ENCODE peak calls at places on chromosomes 1 and 21, in ten cellular contexts. Y is sigmoid colon; F is ovary; Q is stomach; T is right atrium auricular region; S is lower lobe of right lung; M is GM23338; A is upper lobe of right lung; P is CD8-positive, alpha-beta memory T cell; K is BE2C. H is an unnamed sample.

GRCh38 chr1:116817582-116818064 is 63.4 kb downstream of the CD2 start:
- DNase-seq in Y (no peak), F (no peak), Q (peak; percentile 32), T (no peak), S (peak; percentile 57), M (peak; percentile 88), A (peak; percentile 72), P (peak; percentile 69), K (peak; percentile 66), H (peak; percentile 60)

GRCh38 chr1:35560256-35561225 is 2.9 kb downstream of the NCDN start:
- DNase-seq in Y (peak; percentile 88), F (no peak), Q (peak; percentile 86), T (no peak), S (peak; percentile 57), M (no peak), A (no peak), P (no peak), K (no peak), H (no peak)

GRCh38 chr1:24481098-24481497 is 21.5 kb upstream of the RCAN3 start:
- DNase-seq in Y (no peak), F (no peak), Q (no peak), T (no peak), S (no peak), M (no peak), A (no peak), P (peak; percentile 10), K (no peak), H (peak; percentile 31)

GRCh38 chr1:220217383-220217988 is 54.8 kb downstream of the RAB3GAP2 start:
- DNase-seq in Y (no peak), F (no peak), Q (no peak), T (no peak), S (no peak), M (peak; percentile 66), A (no peak), P (no peak), K (no peak), H (peak; percentile 18)

GRCh38 chr1:180280617-180281016 is 50.6 kb downstream of the LHX4 start:
- DNase-seq in Y (no peak), F (no peak), Q (no peak), T (no peak), S (no peak), M (no peak), A (no peak), P (no peak), K (no peak), H (no peak)

GRCh38 chr1:222105393-222105737 is 363.5 kb upstream of the DUSP10 start:
- DNase-seq in Y (no peak), F (no peak), Q (no peak), T (no peak), S (no peak), M (no peak), A (no peak), P (no peak), K (no peak), H (no peak)

GRCh38 chr1:66402194-66402593 is 131.8 kb upstream of the SGIP1 start:
- DNase-seq in Y (peak; percentile 90), F (peak; percentile 73), Q (no peak), T (peak; percentile 75), S (peak; percentile 46), M (no peak), A (no peak), P (no peak), K (peak; percentile 18), H (peak; percentile 86)

GRCh38 chr21:32364387-32364786 is 28.4 kb downstream of the URB1 start:
- DNase-seq in Y (no peak), F (no peak), Q (peak; percentile 48), T (no peak), S (no peak), M (no peak), A (no peak), P (no peak), K (no peak), H (no peak)

GRCh38 chr1:44661786-44662682 is 12.2 kb downstream of the TMEM53 start:
- DNase-seq in Y (no peak), F (no peak), Q (no peak), T (no peak), S (no peak), M (no peak), A (no peak), P (no peak), K (no peak), H (no peak)

GRCh38 chr1:172154571-172154970 is 265.9 kb upstream of the C1orf105 start:
- DNase-seq in Y (no peak), F (no peak), Q (no peak), T (no peak), S (no peak), M (no peak), A (no peak), P (no peak), K (no peak), H (peak; percentile 58)

GRCh38 chr1:156391701-156392100 is 22.7 kb downstream of the RHBG start:
- DNase-seq in Y (no peak), F (no peak), Q (no peak), T (no peak), S (no peak), M (no peak), A (no peak), P (no peak), K (no peak), H (no peak)

DNA sequence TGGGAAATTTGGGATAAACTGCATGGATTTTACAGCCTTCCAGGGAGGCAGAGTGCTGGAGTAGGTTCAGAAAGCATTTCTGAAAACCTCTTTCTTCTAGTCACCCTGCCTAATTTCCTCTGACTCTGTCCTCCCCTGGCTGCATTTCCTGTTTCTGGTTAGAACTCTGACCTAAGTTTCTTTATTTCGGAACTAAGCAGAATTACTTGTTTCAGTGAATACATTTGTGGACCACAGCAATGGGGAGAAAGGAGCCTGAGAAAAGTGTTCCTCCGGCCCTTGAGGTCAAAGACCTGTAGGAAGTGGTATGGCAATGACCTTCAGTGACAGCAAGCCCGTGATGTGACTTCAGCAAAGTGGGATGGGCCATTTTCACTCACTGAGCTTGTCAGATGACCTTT is 173.4 kb upstream of the RUNX1 start:
- DNase-seq in Y (no peak), F (no peak), Q (no peak), T (no peak), S (no peak), M (no peak), A (no peak), P (no peak), K (no peak), H (no peak)
- H3K4me1 ChIP-seq in Y (no peaks in the 10 kb centered on the region), F (peaks cover 5% of the 10 kb centered on the region), Q (peaks cover 23% of the 10 kb centered on the region), T (no peaks in the 10 kb centered on the region), S (peaks cover 5% of the 10 kb centered on the region), M (peaks cover 10% of the 10 kb centered on the region), A (peaks cover 9% of the 10 kb centered on the region), P (peaks cover 32% of the 10 kb centered on the region), K (no peaks in the 10 kb centered on the region), H (no peaks in the 10 kb centered on the region)

GRCh38 chr1:15706751-15707150 is 22.6 kb downstream of the PLEKHM2 start:
- DNase-seq in Y (no peak), F (no peak), Q (peak; percentile 41), T (no peak), S (peak; percentile 79), M (no peak), A (peak; percentile 83), P (no peak), K (no peak), H (no peak)

GRCh38 chr1:15703562-15703961 is 19.4 kb downstream of the PLEKHM2 start:
- DNase-seq in Y (peak; percentile 94), F (peak; percentile 92), Q (peak; percentile 60), T (peak; percentile 86), S (peak; percentile 61), M (no peak), A (peak; percentile 80), P (no peak), K (no peak), H (peak; percentile 71)

GRCh38 chr1:15704526-15705183 is 20.5 kb downstream of the PLEKHM2 start:
- DNase-seq in Y (no peak), F (peak; percentile 40), Q (no peak), T (no peak), S (no peak), M (no peak), A (no peak), P (no peak), K (no peak), H (no peak)

GRCh38 chr1:15707239-15707940 is 23.3 kb downstream of the PLEKHM2 start:
- DNase-seq in Y (no peak), F (no peak), Q (no peak), T (no peak), S (no peak), M (no peak), A (no peak), P (no peak), K (no peak), H (no peak)

GRCh38 chr1:15705184-15705566 is 21.1 kb downstream of the PLEKHM2 start:
- DNase-seq in Y (no peak), F (no peak), Q (no peak), T (no peak), S (no peak), M (no peak), A (no peak), P (no peak), K (no peak), H (no peak)
- H3K4me1 ChIP-seq in Y (no peaks in the 10 kb centered on the region), F (peaks cover 19% of the 10 kb centered on the region), Q (peaks cover 78% of the 10 kb centered on the region), T (no peaks in the 10 kb centered on the region), S (peaks cover 70% of the 10 kb centered on the region), M (peaks cover 3% of the 10 kb centered on the region), A (peaks cover 75% of the 10 kb centered on the region), P (no peaks in the 10 kb centered on the region), K (no peaks in the 10 kb centered on the region), H (peaks cover 10% of the 10 kb centered on the region)

DNA sequence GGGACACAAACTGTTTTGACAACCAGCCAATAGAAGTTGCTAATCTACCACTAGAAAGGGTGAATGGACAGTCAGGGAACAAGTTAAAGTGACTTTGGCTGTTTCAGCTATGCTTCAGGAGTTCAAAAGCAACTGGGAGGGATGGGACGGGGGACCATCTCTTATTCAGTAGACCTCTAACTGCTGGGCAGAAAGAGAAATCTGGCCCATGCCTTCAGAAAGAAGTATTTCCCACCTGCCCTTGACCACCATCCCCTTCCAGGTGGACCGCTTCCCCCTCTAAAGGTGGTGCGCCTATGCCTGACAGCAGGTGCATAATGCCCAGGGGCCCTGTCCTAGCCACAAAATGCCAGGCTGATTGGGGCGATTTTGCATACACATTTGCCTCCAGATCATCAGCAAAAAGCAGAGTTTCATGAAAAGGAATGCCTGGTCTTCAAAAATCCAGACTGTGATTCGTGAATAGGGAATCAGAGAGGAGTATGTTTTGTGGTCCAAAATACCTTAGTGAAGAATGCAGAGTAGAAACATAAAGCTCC is 5.1 kb downstream of the ITPKB start:
- DNase-seq in Y (no peak), F (no peak), Q (no peak), T (no peak), S (no peak), M (no peak), A (no peak), P (no peak), K (no peak), H (no peak)
- H3K4me1 ChIP-seq in Y (no peaks in the 10 kb centered on the region), F (peaks cover 13% of the 10 kb centered on the region), Q (peaks cover 82% of the 10 kb centered on the region), T (no peaks in the 10 kb centered on the region), S (peaks cover 76% of the 10 kb centered on the region), M (peaks cover 29% of the 10 kb centered on the region), A (peaks cover 41% of the 10 kb centered on the region), P (peaks cover 41% of the 10 kb centered on the region), K (no peaks in the 10 kb centered on the region), H (no peaks in the 10 kb centered on the region)

DNA sequence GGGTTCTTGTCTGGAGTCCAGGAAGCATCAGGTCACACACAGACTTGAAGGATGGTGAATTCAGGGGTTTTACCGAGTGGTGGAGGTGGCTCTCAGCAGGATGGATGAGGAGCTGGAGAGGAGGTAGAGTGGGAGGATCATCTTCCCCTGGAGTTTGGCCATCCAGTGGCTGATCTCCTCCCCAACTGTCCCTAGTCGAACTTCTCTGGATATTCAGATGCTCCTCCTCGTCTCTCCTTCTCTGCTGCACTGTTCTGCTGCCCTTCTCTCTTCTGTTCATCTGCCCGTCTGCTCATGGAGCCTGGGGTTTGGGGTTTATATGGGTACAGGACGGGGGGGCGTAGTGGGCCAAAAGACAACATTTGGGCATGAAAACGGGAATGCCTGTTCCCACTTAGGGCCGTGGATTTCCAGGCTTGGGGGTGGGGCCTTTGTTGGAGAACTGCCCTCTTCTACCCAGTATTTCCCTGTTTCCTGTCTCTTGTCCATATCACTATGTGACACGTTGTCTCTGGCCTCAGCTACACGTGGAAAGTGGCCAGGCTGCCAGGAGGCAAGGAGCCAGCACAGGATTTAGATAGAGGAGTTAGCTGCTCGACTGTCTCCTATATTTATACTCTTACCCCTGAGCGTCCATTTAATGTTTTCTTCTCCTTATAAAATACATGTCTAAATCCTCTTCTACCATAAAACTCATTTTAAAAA is 76.7 kb downstream of the SIPA1L2 start:
- DNase-seq in Y (peak; percentile 85), F (peak; percentile 55), Q (peak; percentile 30), T (peak; percentile 83), S (peak; percentile 51), M (no peak), A (no peak), P (no peak), K (peak; percentile 79), H (no peak)
- H3K4me1 ChIP-seq in Y (no peaks in the 10 kb centered on the region), F (peaks cover 26% of the 10 kb centered on the region), Q (peaks cover 47% of the 10 kb centered on the region), T (no peaks in the 10 kb centered on the region), S (peaks cover 28% of the 10 kb centered on the region), M (peaks cover 76% of the 10 kb centered on the region), A (peaks cover 26% of the 10 kb centered on the region), P (no peaks in the 10 kb centered on the region), K (peaks cover 34% of the 10 kb centered on the region), H (peaks cover 19% of the 10 kb centered on the region)

H was measured in A673.